ENCODE peak calls at places on chromosome 15, in six cellular contexts. V is spleen, I is neural crest cell, M is right lobe of liver, A is D721Med, B is tibial artery. L is an unnamed sample.

GRCh38 chr15:93495799-93496637 is 407.0 kb upstream of the RGMA start:
- DNase-seq in A (no peak), V (no peak), M (no peak), B (no peak), I (no peak), L (no peak)

GRCh38 chr15:31200735-31201151 is 99.2 kb upstream of the TRPM1 start:
- DNase-seq in B (peak; percentile 76), M (peak; percentile 85), I (peak; percentile 55), A (no peak), V (peak; percentile 83), L (peak; percentile 80)

GRCh38 chr15:70314652-70315051 is 216.9 kb upstream of the TLE3 start:
- DNase-seq in B (no peak), V (no peak), I (no peak), M (no peak), A (no peak), L (no peak)

GRCh38 chr15:52677593-52677992 is 1.6 kb downstream of the ATOSA start:
- DNase-seq in B (no peak), V (no peak), A (no peak), I (no peak), M (no peak), L (no peak)

GRCh38 chr15:92709064-92709463 is 53.5 kb upstream of the FAM174B start:
- DNase-seq in B (no peak), M (no peak), V (no peak), I (no peak), A (no peak), L (no peak)

GRCh38 chr15:90213123-90213817 is 12.1 kb downstream of the SEMA4B start:
- DNase-seq in B (no peak), A (peak; percentile 72), V (no peak), M (no peak), I (no peak), L (no peak)

GRCh38 chr15:91515188-91515754 is 338.2 kb upstream of the SLCO3A1 start:
- DNase-seq in A (no peak), B (no peak), M (no peak), I (no peak), V (no peak), L (no peak)

GRCh38 chr15:90814193-90814811 is 54.1 kb upstream of the FURIN start:
- DNase-seq in B (no peak), I (no peak), A (no peak), V (no peak), M (no peak), L (no peak)

GRCh38 chr15:90202929-90203328 is 1.8 kb downstream of the SEMA4B start:
- DNase-seq in V (no peak), I (no peak), A (no peak), B (no peak), M (no peak), L (no peak)

GRCh38 chr15:43132830-43133428 is 457 bp upstream of the TMEM62 start:
- DNase-seq in V (peak; percentile 79), I (no peak), M (no peak), A (no peak), B (no peak), L (peak; percentile 4)

GRCh38 chr15:68495221-68495950 is 63.4 kb upstream of the ITGA11 start:
- DNase-seq in M (no peak), I (no peak), A (no peak), B (no peak), V (no peak), L (no peak)
- TF ChIP-seq CTCF in M (no peak), I (no peak), A (no peak), B (no peak), V (no peak), L (no peak)

GRCh38 chr15:101276501-101277037 is 716 bp downstream of the SELENOS start:
- DNase-seq in B (no peak), V (no peak), A (no peak), I (no peak), M (no peak), L (peak; percentile 61)
- TF ChIP-seq CTCF in B (peak; percentile 17), V (no peak), A (no peak), I (peak; percentile 64), M (peak; percentile 20), L (peak; percentile 38)

DNA sequence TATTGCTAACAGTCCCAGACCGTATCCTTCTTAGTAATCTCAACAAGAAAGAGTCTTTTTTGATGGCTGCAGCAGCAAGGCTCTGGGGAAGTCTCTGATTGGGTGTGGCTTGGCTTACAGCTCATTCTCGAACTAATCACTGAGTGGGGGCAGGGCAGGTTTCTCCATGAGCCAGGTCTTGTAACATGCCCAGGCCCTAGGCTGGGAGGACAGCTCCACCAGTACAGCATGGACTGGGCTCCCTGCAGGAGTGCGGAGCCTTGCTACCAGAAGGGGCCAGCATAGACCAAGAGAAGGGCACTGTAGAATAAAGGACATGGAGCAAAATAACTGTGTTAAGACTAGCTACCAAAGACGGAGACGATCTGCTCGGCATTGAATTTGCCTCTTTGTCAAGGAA is 7.2 kb downstream of the CD276 start:
- DNase-seq in V (peak; percentile 42), A (no peak), M (no peak), B (peak; percentile 89), I (no peak), L (no peak)
- TF ChIP-seq CTCF in V (no peak), A (no peak), M (no peak), B (peak; percentile 28), I (no peak), L (no peak)

DNA sequence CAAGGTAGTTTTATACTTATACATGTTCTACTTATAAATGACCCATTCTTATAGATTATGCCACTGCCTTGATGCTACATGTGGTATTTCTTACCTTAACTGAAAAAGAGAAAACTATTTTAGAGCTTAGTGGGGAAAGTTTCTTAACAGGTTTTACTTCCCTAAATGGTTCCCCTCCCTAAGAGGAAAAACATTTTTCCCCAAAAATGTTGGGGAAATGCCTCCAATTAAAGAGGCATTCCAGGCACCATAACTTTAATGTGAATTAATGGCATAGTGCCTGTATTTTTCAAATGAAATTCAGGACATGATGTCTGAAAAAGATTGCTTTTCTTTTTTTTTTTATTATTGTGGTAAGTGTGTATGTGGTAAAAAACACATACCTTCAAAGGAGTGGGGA is 22.6 kb downstream of the GOLM2 start:
- DNase-seq in V (no peak), A (no peak), B (no peak), M (no peak), I (no peak), L (no peak)
- TF ChIP-seq CTCF in V (no peak), A (no peak), B (no peak), M (no peak), I (no peak), L (no peak)

GRCh38 chr15:73305331-73306211 is 63.2 kb downstream of the HCN4 start:
- DNase-seq in V (no peak), M (no peak), B (no peak), I (peak; percentile 45), A (peak; percentile 57), L (peak; percentile 55)
- TF ChIP-seq CTCF in V (no peak), M (peak; percentile 25), B (no peak), I (peak; percentile 76), A (peak; percentile 64), L (peak; percentile 49)

DNA sequence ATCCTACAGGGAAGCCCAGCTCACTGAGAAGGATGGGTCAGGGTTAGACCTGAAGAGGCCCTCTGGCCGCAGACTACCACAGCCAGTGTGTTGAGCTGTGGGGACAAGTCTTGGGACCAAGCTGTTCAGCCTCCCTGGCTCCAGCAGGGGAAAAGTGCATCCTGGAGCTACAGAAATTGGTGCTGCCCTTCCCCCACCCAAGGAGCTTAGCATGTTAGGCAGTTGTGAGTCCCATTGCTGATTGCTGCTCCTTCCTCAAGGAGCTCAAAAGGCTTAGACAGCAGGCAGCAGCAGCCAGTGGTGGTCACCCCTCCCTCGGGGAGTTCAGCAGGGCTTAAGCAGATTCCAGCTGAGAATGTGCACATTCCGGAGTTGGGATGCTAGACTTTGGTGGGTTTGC is 165.6 kb downstream of the ATP8B4 start:
- DNase-seq in B (no peak), V (no peak), M (no peak), I (no peak), A (no peak), L (no peak)
- TF ChIP-seq CTCF in B (no peak), V (no peak), M (no peak), I (no peak), A (no peak), L (no peak)

DNA sequence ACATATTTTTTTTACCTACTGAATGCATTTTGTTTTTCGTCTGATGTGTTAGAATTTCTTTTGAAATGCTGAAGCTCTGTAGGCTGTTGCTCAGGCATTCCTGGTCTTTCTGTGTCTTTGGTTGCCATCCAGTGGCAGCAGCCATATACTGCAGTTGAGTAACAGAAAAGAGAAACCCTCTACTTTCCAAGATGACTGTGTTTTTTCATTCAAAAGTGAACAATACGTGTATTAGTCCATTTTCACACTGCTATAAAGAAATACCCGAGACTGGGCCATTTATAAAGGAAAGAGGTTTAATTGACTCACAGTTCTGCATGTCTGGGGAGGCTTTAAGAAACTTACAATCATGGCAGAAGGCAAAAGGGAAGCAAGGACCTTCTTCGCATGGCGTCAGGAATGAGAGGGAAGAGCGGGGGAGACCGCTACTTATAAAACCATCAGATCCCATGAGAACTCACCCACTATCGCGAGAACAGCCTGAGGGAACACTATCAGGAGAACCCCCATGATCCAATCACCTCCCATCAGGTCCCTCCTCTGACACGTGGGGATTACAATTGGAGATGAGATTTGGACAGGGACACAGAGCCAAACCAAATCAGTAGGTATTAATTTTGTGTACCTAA is 4.7 kb upstream of the GOLGA8B start:
- DNase-seq in B (no peak), V (peak; percentile 66), I (peak; percentile 51), M (no peak), A (no peak), L (peak; percentile 77)
- TF ChIP-seq CTCF in B (peak; percentile 72), V (peak; percentile 58), I (peak; percentile 85), M (peak; percentile 76), A (peak; percentile 94), L (peak; percentile 93)

DNA sequence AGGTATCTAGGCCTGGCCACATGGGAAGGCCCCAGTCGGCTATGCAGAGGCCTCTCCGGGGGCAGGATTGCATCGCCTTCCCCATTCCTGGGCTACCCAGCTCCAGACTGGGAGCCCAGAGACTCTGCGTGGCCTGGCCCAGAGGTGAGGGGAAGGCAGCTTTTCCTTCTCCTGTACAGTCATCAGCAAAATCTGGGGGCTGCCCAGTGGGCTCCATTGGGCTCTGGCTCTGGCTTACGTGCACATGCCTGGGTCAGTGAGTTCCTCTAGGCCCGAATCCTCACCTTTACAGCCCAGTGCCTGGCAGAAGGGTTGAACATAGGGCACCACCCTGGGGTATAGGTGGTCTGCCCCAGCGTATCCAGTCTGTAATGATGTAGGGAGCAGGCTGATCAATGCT is 3.9 kb upstream of the ANKRD63 start:
- DNase-seq in A (no peak), M (no peak), B (no peak), I (no peak), V (no peak), L (no peak)
- TF ChIP-seq CTCF in A (no peak), M (no peak), B (no peak), I (no peak), V (no peak), L (no peak)